ENCODE peak calls at places on chromosome 19, in four cellular contexts. L, O, E and A are unnamed samples.

GRCh38 chr19:13156968-13157882 is 7.0 kb downstream of the IER2 start:
- DNase-seq in L (no peak), E (no peak), O (no peak), A (no peak)

GRCh38 chr19:56273563-56274117 is 1.1 kb downstream of the EDDM13 start:
- DNase-seq in L (no peak), E (no peak), O (no peak), A (no peak)

GRCh38 chr19:16360738-16361137 is 36.1 kb downstream of the KLF2 start:
- DNase-seq in E (no peak), L (no peak), O (no peak), A (no peak)

GRCh38 chr19:48868196-48868886 is at the start of gene PLEKHA4:
- DNase-seq in L (no peak), E (no peak), O (peak; percentile 57), A (no peak)

GRCh38 chr19:29620931-29621351 is 14.9 kb downstream of the POP4 start:
- DNase-seq in E (no peak), O (no peak), L (no peak), A (no peak)

GRCh38 chr19:14349426-14349825 is 31.8 kb upstream of the ADGRE5 start:
- DNase-seq in O (no peak), L (no peak), E (no peak), A (no peak)

GRCh38 chr19:3316659-3317207 is 49.6 kb upstream of the NFIC start:
- DNase-seq in O (no peak), E (no peak), L (no peak), A (no peak)

GRCh38 chr19:18470153-18470552 is 32.2 kb upstream of the ISYNA1 start:
- DNase-seq in O (peak; percentile 81), E (no peak), L (peak; percentile 41), A (no peak)

GRCh38 chr19:54937926-54938325 is 9.4 kb downstream of the NLRP7 start:
- DNase-seq in O (no peak), L (no peak), E (no peak), A (no peak)

GRCh38 chr19:44164673-44165512 is at the start of gene ZNF226:
- DNase-seq in L (peak; percentile 98), E (peak; percentile 61), O (peak; percentile 95), A (peak; percentile 98)

GRCh38 chr19:50728084-50728737 is 5.0 kb downstream of the CLEC11A start:
- DNase-seq in L (no peak), O (peak; percentile 99), E (peak; percentile 49), A (no peak)

GRCh38 chr19:22945560-22945959 is 57.4 kb downstream of the ZNF728 start:
- DNase-seq in E (no peak), O (no peak), L (no peak), A (peak; percentile 1)

GRCh38 chr19:40633207-40633606 is 32.0 kb downstream of the LTBP4 start:
- DNase-seq in O (no peak), L (no peak), E (no peak), A (peak; percentile 24)

GRCh38 chr19:50050406-50051223 is 24.8 kb downstream of the ZNF473 start:
- DNase-seq in O (no peak), E (peak; percentile 75), L (peak; percentile 81), A (no peak)

GRCh38 chr19:11921852-11922495 is 2.9 kb upstream of the ZNF700 start:
- DNase-seq in L (no peak), E (no peak), O (no peak), A (no peak)

GRCh38 chr19:48351341-48351752 is 12.4 kb downstream of the TMEM143 start:
- DNase-seq in O (peak; percentile 84), E (peak; percentile 62), L (peak; percentile 31), A (no peak)

GRCh38 chr19:46714523-46715106 is 2.3 kb downstream of the PRKD2 start:
- DNase-seq in E (peak; percentile 31), O (no peak), L (no peak), A (no peak)

GRCh38 chr19:2081873-2082810 is 14.0 kb downstream of the MOB3A start:
- DNase-seq in O (no peak), L (no peak), E (no peak), A (no peak)

GRCh38 chr19:2952953-2953481 is 8.2 kb upstream of the ZNF77 start:
- DNase-seq in L (no peak), E (no peak), O (no peak), A (no peak)

GRCh38 chr19:15181394-15181793 is 19.4 kb downstream of the NOTCH3 start:
- DNase-seq in E (no peak), L (no peak), O (peak; percentile 87), A (no peak)

GRCh38 chr19:13146763-13147563 is 3.2 kb downstream of the STX10 start:
- DNase-seq in L (no peak), O (no peak), E (no peak), A (no peak)

GRCh38 chr19:5125797-5126497 is 157.0 kb downstream of the KDM4B start:
- DNase-seq in L (no peak), O (peak; percentile 81), E (no peak), A (no peak)

GRCh38 chr19:12932392-12933286 is 872 bp downstream of the FARSA start:
- DNase-seq in L (no peak), O (no peak), E (no peak), A (no peak)

GRCh38 chr19:28049875-28050274 is 1163.1 kb downstream of the UQCRFS1 start:
- DNase-seq in E (no peak), L (no peak), O (no peak), A (no peak)

GRCh38 chr19:46065486-46065885 is 24.7 kb upstream of the IGFL4 start:
- DNase-seq in E (no peak), O (no peak), L (no peak), A (peak; percentile 56)

GRCh38 chr19:47587295-47587694 is 14.3 kb upstream of the ZNF541 start:
- DNase-seq in L (no peak), O (no peak), E (no peak), A (no peak)

GRCh38 chr19:1156830-1157615 is 17.0 kb downstream of the SBNO2 start:
- DNase-seq in E (no peak), O (no peak), L (no peak), A (no peak)

GRCh38 chr19:33828266-33829075 is 31.8 kb downstream of the KCTD15 start:
- DNase-seq in O (no peak), E (no peak), L (no peak), A (no peak)

GRCh38 chr19:16252459-16253205 is 54.9 kb downstream of the AP1M1 start:
- DNase-seq in L (no peak), O (no peak), E (no peak), A (no peak)

GRCh38 chr19:50415661-50416033 is 3.1 kb upstream of the SPIB start:
- DNase-seq in L (no peak), O (peak; percentile 32), E (peak; percentile 15), A (no peak)

GRCh38 chr19:7515471-7516226 is at the start of gene ZNF358:
- DNase-seq in O (peak; percentile 84), E (no peak), L (peak; percentile 18), A (no peak)

GRCh38 chr19:1383311-1384084 is at the start of gene NDUFS7:
- DNase-seq in E (peak; percentile 93), L (peak; percentile 79), O (peak; percentile 87), A (peak; percentile 83)

GRCh38 chr19:3508771-3509535 is 2.8 kb downstream of the FZR1 start:
- DNase-seq in E (no peak), O (no peak), L (no peak), A (no peak)

GRCh38 chr19:35521124-35521743 is 6.9 kb downstream of the SBSN start:
- DNase-seq in O (peak; percentile 55), L (no peak), E (no peak), A (no peak)

GRCh38 chr19:13396256-13397080 is 109.8 kb downstream of the CACNA1A start:
- DNase-seq in E (no peak), O (peak; percentile 88), L (no peak), A (no peak)

GRCh38 chr19:8458380-8458779 is 13.6 kb downstream of the HNRNPM start:
- DNase-seq in O (no peak), E (no peak), L (no peak), A (no peak)

GRCh38 chr19:45087531-45087930 is 5.4 kb upstream of the PPP1R37 start:
- DNase-seq in O (no peak), L (no peak), E (peak; percentile 56), A (no peak)

GRCh38 chr19:29927944-29928669 is 13.9 kb upstream of the URI1 start:
- DNase-seq in E (no peak), L (no peak), O (peak; percentile 63), A (no peak)

GRCh38 chr19:32372726-32373613 is 27.6 kb downstream of the ZNF507 start:
- DNase-seq in O (no peak), E (no peak), L (no peak), A (no peak)